ENCODE peak calls at places on chromosomes 16 and 17, in eight cellular contexts. U is CD8-positive, alpha-beta T cell; J is heart left ventricle; M is SJSA1; B is Peyer's patch; O is heart right ventricle; Q is GM23248; F is stomach. S is an unnamed sample. For H3K4me1, the result is how much of the 10 kb centered on the place peaks cover.

GRCh38 chr17:34176440-34176839 is 78.6 kb upstream of the CCL2 start:
- DNase-seq in O (no peak), F (no peak), M (no peak), J (no peak), Q (no peak), B (no peak), U (no peak), S (no peak)

GRCh38 chr16:81384006-81384405 is 60.6 kb upstream of the CMIP start:
- DNase-seq in B (no peak), J (no peak), Q (no peak), U (no peak), M (no peak), F (no peak), O (no peak), S (no peak)

GRCh38 chr16:4696905-4697866 is 3.8 kb downstream of the NUDT16L1 start:
- DNase-seq in B (peak), J (no peak), Q (no peak), M (no peak), O (no peak), F (no peak), U (no peak), S (no peak)

GRCh38 chr16:74580828-74581227 is 26.1 kb downstream of the GLG1 start:
- DNase-seq in J (no peak), M (no peak), B (no peak), F (no peak), U (no peak), O (no peak), Q (no peak), S (no peak)

GRCh38 chr17:2608350-2608913 is 15.0 kb downstream of the PAFAH1B1 start:
- DNase-seq in Q (no peak), F (no peak), B (no peak), M (no peak), J (no peak), U (no peak), O (no peak), S (no peak)

GRCh38 chr17:77526728-77527355 is 386.1 kb downstream of the SEC14L1 start:
- DNase-seq in F (peak), Q (no peak), J (no peak), U (no peak), M (no peak), O (no peak), B (no peak), S (no peak)

GRCh38 chr16:647173-647902 is 1.8 kb upstream of the WDR90 start:
- DNase-seq in O (no peak), F (peak), U (no peak), B (peak), J (no peak), M (no peak), Q (no peak), S (no peak)

GRCh38 chr17:59848385-59848668 is 44.4 kb downstream of the TUBD1 start:
- DNase-seq in M (no peak), B (no peak), O (no peak), J (no peak), Q (no peak), F (peak), U (no peak), S (no peak)

GRCh38 chr16:85839681-85840240 is 40.3 kb downstream of the COX4I1 start:
- DNase-seq in B (peak), O (no peak), Q (no peak), F (no peak), M (no peak), J (no peak), U (no peak), S (no peak)

GRCh38 chr17:14427914-14428639 is 127.2 kb downstream of the HS3ST3B1 start:
- DNase-seq in F (no peak), O (no peak), Q (no peak), B (no peak), J (no peak), U (peak), M (no peak), S (no peak)

GRCh38 chr16:53743149-53743566 is 39.2 kb downstream of the FTO start:
- DNase-seq in B (no peak), M (no peak), U (peak), J (no peak), O (no peak), Q (peak), F (no peak), S (no peak)

GRCh38 chr17:21171309-21171922 is 42.5 kb downstream of the TMEM11 start:
- DNase-seq in U (no peak), M (no peak), Q (no peak), J (no peak), B (no peak), O (no peak), F (no peak), S (no peak)

GRCh38 chr17:3571043-3571900 is 13.7 kb upstream of the TRPV3 start:
- DNase-seq in M (no peak), U (no peak), F (no peak), B (no peak), J (no peak), Q (no peak), O (no peak), S (peak)

GRCh38 chr17:63132509-63132911 is 166.5 kb downstream of the TANC2 start:
- DNase-seq in M (no peak), F (no peak), J (no peak), B (no peak), U (no peak), O (no peak), Q (no peak), S (no peak)

GRCh38 chr16:50697881-50698767 is 4.7 kb downstream of the NOD2 start:
- DNase-seq in B (no peak), Q (peak), M (peak), U (no peak), F (peak), J (no peak), O (peak), S (no peak)

GRCh38 chr17:35295686-35296085 is 52.8 kb downstream of the SLFN5 start:
- DNase-seq in Q (peak), F (no peak), O (no peak), B (no peak), U (no peak), J (no peak), M (no peak), S (no peak)

GRCh38 chr17:77445030-77445907 is 304.5 kb downstream of the SEC14L1 start:
- DNase-seq in J (no peak), U (peak), F (peak), M (no peak), O (no peak), B (no peak), Q (peak), S (peak)

GRCh38 chr17:61454095-61454931 is 2.1 kb downstream of the TBX4 start:
- DNase-seq in J (peak), O (no peak), F (no peak), Q (peak), M (peak), U (no peak), B (no peak), S (no peak)
- H3K27ac ChIP-seq in J (no peak), O (no peak), F (no peak), Q (no peak), M (no peak), U (no peak), B (no peak), S (peak)

DNA sequence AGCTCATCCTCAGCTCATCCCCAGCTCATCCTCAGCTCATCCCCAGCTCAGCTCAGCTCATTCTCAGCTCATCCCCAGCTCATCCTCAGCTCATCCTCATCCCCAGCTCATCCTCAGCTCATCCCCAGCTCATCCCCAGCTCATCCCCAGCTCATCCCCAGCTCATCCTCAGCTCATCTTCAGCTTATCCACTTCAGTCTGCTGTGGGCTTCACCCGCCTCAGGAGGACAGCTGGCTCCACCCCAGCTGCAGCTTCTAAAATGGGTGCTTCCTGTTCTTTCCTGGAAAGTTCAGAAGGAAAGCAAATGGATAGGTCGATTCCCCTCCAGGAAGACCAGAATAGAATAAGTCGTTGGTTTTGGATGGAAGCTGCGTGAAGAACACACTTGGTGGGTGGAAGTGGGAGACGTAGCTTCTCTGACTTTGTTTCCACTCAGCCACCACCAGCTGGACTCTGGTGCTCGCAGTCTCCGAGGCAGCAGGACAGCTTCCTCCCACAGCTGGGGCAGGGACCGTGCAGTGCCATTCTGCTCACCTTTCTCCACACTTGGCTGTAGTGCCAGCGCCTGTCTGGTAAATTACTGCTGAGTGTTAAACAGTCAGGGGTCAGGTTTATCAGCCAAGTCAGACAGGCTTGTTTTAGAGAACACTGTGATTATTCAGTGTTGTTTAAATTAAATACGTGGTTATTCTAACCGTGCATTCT is 61.2 kb upstream of the CHMP6 start:
- DNase-seq in O (no peak), M (no peak), J (no peak), B (peak), F (no peak), Q (no peak), U (no peak), S (no peak)
- H3K4me1 ChIP-seq in O (under half), M (under half), J (under half), B (under half), F (under half), Q (under half), U (under half), S (under half)

GRCh38 chr16:66898933-66899309 is 18.6 kb downstream of the PDP2 start:
- DNase-seq in Q (no peak), M (no peak), J (no peak), F (no peak), O (no peak), B (no peak), U (no peak), S (no peak)
- H3K27ac ChIP-seq in Q (no peak), M (no peak), J (peak), F (peak), O (peak), B (peak), U (no peak), S (no peak)

GRCh38 chr16:27363246-27363632 is 38.7 kb upstream of the IL21R start:
- DNase-seq in O (no peak), F (no peak), J (no peak), M (no peak), B (no peak), U (no peak), Q (no peak), S (no peak)

GRCh38 chr16:27363797-27364196 is 38.2 kb upstream of the IL21R start:
- DNase-seq in M (no peak), J (no peak), Q (no peak), O (no peak), B (peak), U (no peak), F (peak), S (peak)

GRCh38 chr16:27364493-27365141 is 37.4 kb upstream of the IL21R start:
- DNase-seq in M (no peak), O (no peak), U (no peak), F (peak), B (peak), Q (no peak), J (no peak), S (no peak)

GRCh38 chr16:27366687-27367462 is 35.1 kb upstream of the IL21R start:
- DNase-seq in Q (peak), B (peak), O (no peak), U (no peak), F (no peak), M (no peak), J (no peak), S (no peak)

DNA sequence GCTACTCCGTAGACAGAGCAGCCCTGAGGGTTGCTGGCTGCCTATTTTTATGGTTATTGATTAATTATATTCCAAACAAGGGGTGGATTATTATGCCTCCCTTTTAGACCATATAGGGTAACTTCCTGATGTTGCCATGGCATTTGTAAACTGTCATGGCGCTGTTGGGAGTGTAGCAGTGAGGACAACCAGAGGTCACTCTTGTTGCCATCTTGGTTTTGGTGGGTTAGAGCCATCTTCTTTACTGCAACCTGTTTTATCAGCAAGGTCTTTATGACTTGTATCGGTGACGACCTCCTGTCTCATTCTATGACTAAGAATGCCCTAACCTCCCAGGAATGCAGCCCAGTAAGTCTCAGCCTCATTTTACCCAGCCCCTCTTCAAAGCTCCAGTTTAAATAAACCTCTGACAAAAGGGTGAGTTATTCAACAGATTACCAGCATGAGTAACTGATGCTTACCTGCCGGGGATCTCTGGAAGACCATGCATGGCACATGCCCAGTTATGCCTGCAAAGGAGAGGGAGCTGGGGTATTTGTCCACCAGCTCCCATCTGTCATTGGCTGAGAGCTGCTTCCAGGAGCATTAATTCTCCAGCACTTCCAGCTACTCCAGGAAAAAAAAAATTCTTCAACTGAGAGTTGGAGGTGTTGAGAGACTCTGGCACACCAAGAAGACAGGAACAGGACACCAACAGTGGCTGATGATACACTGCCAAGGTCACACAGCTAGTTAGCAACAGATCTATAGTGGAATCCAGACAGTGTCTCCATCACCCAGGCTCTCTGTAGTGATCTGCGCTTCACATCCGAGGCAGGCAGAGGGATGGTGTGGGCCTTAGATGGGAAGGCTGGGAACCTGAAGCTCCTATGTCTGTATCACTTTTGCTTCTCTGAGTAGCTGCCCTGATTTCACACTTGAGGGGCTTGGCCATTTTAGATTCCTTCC is 36.6 kb upstream of the IL21R start:
- DNase-seq in M (no peak), O (no peak), F (no peak), J (no peak), Q (peak), U (no peak), B (no peak), S (no peak)
- H3K4me1 ChIP-seq in M (under half), O (under half), F (under half), J (under half), Q (under half), U (under half), B (under half), S (under half)

GRCh38 chr17:10799407-10799806 is 4.5 kb downstream of the TMEM238L start:
- DNase-seq in B (no peak), O (no peak), J (no peak), M (no peak), U (no peak), Q (no peak), F (no peak), S (no peak)

GRCh38 chr17:10802487-10803284 is 1.2 kb downstream of the TMEM238L start:
- DNase-seq in J (no peak), F (peak), B (peak), U (no peak), M (no peak), O (no peak), Q (no peak), S (no peak)

GRCh38 chr17:10797848-10798328 is 6.0 kb downstream of the TMEM238L start:
- DNase-seq in U (no peak), O (no peak), M (no peak), F (no peak), Q (no peak), B (peak), J (no peak), S (no peak)

GRCh38 chr17:10798910-10799309 is 5.0 kb downstream of the TMEM238L start:
- DNase-seq in U (no peak), B (peak), J (no peak), M (no peak), O (no peak), F (no peak), Q (no peak), S (no peak)

DNA sequence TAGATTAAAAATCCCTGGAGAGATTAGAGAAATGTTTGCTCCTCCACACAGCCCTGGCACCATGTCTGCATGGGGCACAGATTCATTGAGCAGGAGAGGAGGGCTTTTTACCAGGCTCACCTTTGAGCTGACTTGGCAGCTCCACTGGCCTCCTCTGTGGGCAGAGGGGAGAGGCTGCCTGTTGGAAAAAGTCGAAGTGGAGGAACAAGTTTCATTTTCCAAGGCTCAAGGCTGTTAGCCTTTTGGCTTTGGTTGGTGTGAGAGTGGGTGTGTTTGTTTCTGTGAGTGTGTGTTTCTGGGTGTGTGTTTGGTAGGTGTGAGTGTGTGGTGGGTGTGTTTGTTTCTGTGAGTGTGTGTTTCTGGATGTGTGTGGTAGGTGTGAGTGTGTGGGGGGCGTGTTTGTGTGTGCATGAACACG is 5.6 kb downstream of the TMEM238L start:
- DNase-seq in F (peak), J (no peak), O (no peak), M (no peak), B (peak), U (no peak), Q (no peak), S (no peak)
- H3K27ac ChIP-seq in F (peak), J (no peak), O (no peak), M (no peak), B (peak), U (no peak), Q (no peak), S (no peak)

GRCh38 chr17:5665164-5665563 is 80.9 kb upstream of the NLRP1 start:
- DNase-seq in B (no peak), F (no peak), Q (peak), J (no peak), M (no peak), U (no peak), O (no peak), S (no peak)

GRCh38 chr17:5669191-5669590 is 84.9 kb upstream of the NLRP1 start:
- DNase-seq in O (no peak), Q (no peak), U (no peak), B (no peak), F (no peak), J (no peak), M (no peak), S (no peak)

GRCh38 chr17:5668557-5669138 is 84.3 kb upstream of the NLRP1 start:
- DNase-seq in Q (no peak), U (no peak), M (no peak), B (no peak), O (no peak), J (no peak), F (no peak), S (no peak)

GRCh38 chr17:5672141-5672540 is 87.8 kb upstream of the NLRP1 start:
- DNase-seq in Q (no peak), B (no peak), M (no peak), U (no peak), O (no peak), F (no peak), J (no peak), S (no peak)

GRCh38 chr17:5667871-5668270 is 83.6 kb upstream of the NLRP1 start:
- DNase-seq in B (no peak), F (no peak), J (no peak), O (no peak), U (no peak), Q (peak), M (no peak), S (no peak)
- H3K4me1 ChIP-seq in B (under half), F (under half), J (under half), O (under half), U (under half), Q (under half), M (under half), S (under half)

DNA sequence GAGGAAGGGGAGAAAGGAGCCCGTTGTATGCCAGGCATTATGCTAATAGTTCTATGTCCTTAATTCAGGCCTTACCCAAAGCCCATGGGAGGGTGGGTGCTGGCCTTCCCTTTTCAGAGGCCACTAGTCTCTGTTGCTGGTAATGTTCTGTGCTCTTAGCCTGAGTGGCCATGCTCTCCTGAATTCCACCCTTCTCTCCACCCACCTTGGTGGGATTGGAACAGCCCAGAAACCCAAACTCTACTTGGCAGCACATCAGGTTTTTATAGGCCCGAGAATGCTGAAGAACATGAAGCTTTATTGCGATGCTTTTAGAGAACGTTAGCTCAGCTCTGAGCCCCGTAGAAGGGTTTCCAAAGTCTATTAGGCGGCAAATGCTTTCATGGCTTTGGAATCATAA is 209.2 kb downstream of the MSI2 start:
- DNase-seq in F (no peak), Q (no peak), M (no peak), B (no peak), O (no peak), U (no peak), J (no peak), S (no peak)
- H3K27ac ChIP-seq in F (no peak), Q (no peak), M (no peak), B (no peak), O (no peak), U (no peak), J (no peak), S (no peak)

GRCh38 chr17:29614345-29615047 is 8.2 kb downstream of the CORO6 start:
- DNase-seq in Q (no peak), M (no peak), B (no peak), F (no peak), J (no peak), U (no peak), O (no peak), S (peak)
- H3K4me1 ChIP-seq in Q (under half), M (under half), B (half or more), F (half or more), J (half or more), U (half or more), O (half or more), S (under half)

DNA sequence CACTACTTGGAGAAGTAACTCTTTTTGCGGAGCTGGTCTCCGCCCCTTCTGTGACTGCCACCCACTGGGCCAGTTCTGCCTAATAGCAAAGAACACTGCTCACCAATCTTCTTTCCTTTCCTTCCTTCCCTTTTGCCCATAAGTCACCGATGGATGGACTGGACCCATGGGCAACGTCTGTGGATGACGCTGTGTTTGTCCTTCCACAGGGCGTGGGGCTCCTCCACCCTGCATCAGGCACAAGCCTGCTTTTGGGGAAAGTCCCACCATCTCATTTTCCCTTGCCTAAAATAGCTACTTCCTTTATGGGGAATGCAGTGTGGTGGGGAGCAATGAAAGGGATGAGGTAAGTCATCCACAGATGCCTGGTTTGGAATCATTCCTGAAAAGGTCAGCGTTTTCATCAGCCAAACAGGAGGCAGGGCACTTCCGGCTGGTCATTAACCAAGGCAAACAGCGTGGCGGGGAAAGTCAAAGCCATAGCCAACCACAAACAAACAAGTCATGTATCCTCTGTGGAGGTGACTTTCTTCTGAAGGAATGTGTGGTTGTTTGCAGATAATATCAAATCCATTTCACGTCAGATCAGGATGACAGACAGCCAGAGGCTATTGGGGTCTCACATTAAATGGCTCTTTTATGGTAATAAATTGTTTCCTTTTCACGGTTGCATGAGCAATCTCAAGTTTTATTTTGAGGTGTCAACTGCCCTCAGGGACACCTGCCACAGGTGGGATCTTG is 30.7 kb upstream of the MED9 start:
- DNase-seq in M (peak), U (no peak), J (no peak), O (peak), Q (peak), F (peak), B (no peak), S (no peak)
- H3K27ac ChIP-seq in M (peak), U (no peak), J (no peak), O (no peak), Q (peak), F (peak), B (peak), S (no peak)

S was measured in left lung.